ENCODE peak calls at places on chromosomes 2 and 18, in six cellular contexts. One of them, this sample, is unnamed.

GRCh38 chr2:100142393-100142792 is at the start of gene AFF3:
- DNase-seq in colonic mucosa: no peak
- DNase-seq in tibial nerve: no peak
- DNase-seq in heart right ventricle: no peak
- DNase-seq in HL-60: peak; percentile 89
- DNase-seq in heart left ventricle: no peak
- DNase-seq in this sample: no peak

GRCh38 chr2:233997726-233998125 is 52.8 kb upstream of the SPP2 start:
- DNase-seq in heart left ventricle: no peak
- DNase-seq in tibial nerve: no peak
- DNase-seq in colonic mucosa: no peak
- DNase-seq in HL-60: no peak
- DNase-seq in heart right ventricle: no peak
- DNase-seq in this sample: no peak

GRCh38 chr2:155424518-155424917 is 726.0 kb downstream of the KCNJ3 start:
- DNase-seq in colonic mucosa: no peak
- DNase-seq in heart left ventricle: no peak
- DNase-seq in tibial nerve: no peak
- DNase-seq in HL-60: no peak
- DNase-seq in heart right ventricle: no peak
- DNase-seq in this sample: no peak

GRCh38 chr2:201813996-201814845 is 7.9 kb downstream of the CDK15 start:
- DNase-seq in heart left ventricle: no peak
- DNase-seq in HL-60: no peak
- DNase-seq in heart right ventricle: no peak
- DNase-seq in tibial nerve: no peak
- DNase-seq in colonic mucosa: no peak
- DNase-seq in this sample: no peak

GRCh38 chr2:43363086-43363485 is 136.7 kb upstream of the ZFP36L2 start:
- DNase-seq in heart left ventricle: no peak
- DNase-seq in tibial nerve: no peak
- DNase-seq in colonic mucosa: no peak
- DNase-seq in heart right ventricle: no peak
- DNase-seq in HL-60: no peak
- DNase-seq in this sample: no peak

GRCh38 chr2:24632175-24632574 is 141.1 kb downstream of the NCOA1 start:
- DNase-seq in HL-60: no peak
- DNase-seq in tibial nerve: no peak
- DNase-seq in colonic mucosa: no peak
- DNase-seq in heart right ventricle: no peak
- DNase-seq in heart left ventricle: no peak
- DNase-seq in this sample: no peak

GRCh38 chr2:67394734-67395133 is 2.4 kb upstream of the ETAA1 start:
- DNase-seq in heart left ventricle: no peak
- DNase-seq in tibial nerve: no peak
- DNase-seq in colonic mucosa: no peak
- DNase-seq in heart right ventricle: no peak
- DNase-seq in HL-60: no peak
- DNase-seq in this sample: peak; percentile 31

GRCh38 chr2:106094101-106094860 is 99.8 kb downstream of the UXS1 start:
- DNase-seq in tibial nerve: no peak
- DNase-seq in heart right ventricle: no peak
- DNase-seq in heart left ventricle: no peak
- DNase-seq in colonic mucosa: no peak
- DNase-seq in HL-60: no peak
- DNase-seq in this sample: no peak

GRCh38 chr2:234412726-234413125 is 84.2 kb downstream of the ARL4C start:
- DNase-seq in colonic mucosa: peak; percentile 33
- DNase-seq in heart right ventricle: no peak
- DNase-seq in tibial nerve: no peak
- DNase-seq in HL-60: no peak
- DNase-seq in heart left ventricle: no peak
- DNase-seq in this sample: peak; percentile 10

GRCh38 chr2:121142452-121142851 is 142.6 kb downstream of the TFCP2L1 start:
- DNase-seq in heart left ventricle: no peak
- DNase-seq in tibial nerve: no peak
- DNase-seq in colonic mucosa: no peak
- DNase-seq in HL-60: no peak
- DNase-seq in heart right ventricle: no peak
- DNase-seq in this sample: no peak

GRCh38 chr2:222269132-222269531 is 29.7 kb downstream of the PAX3 start:
- DNase-seq in tibial nerve: no peak
- DNase-seq in heart left ventricle: no peak
- DNase-seq in colonic mucosa: no peak
- DNase-seq in HL-60: no peak
- DNase-seq in heart right ventricle: no peak
- DNase-seq in this sample: no peak

GRCh38 chr2:47179325-47179724 is 24.2 kb upstream of the STPG4 start:
- DNase-seq in heart left ventricle: no peak
- DNase-seq in colonic mucosa: peak; percentile 35
- DNase-seq in heart right ventricle: no peak
- DNase-seq in tibial nerve: no peak
- DNase-seq in HL-60: no peak
- DNase-seq in this sample: no peak

GRCh38 chr2:173652311-173652710 is 297.6 kb downstream of the CDCA7 start:
- DNase-seq in heart left ventricle: no peak
- DNase-seq in HL-60: no peak
- DNase-seq in tibial nerve: no peak
- DNase-seq in colonic mucosa: no peak
- DNase-seq in heart right ventricle: no peak
- DNase-seq in this sample: peak; percentile 70

GRCh38 chr2:181120625-181121024 is 140.2 kb downstream of the UBE2E3 start:
- DNase-seq in heart left ventricle: no peak
- DNase-seq in heart right ventricle: no peak
- DNase-seq in colonic mucosa: no peak
- DNase-seq in tibial nerve: no peak
- DNase-seq in HL-60: no peak
- DNase-seq in this sample: no peak

GRCh38 chr18:36950960-36951359 is 122.0 kb downstream of the KIAA1328 start:
- DNase-seq in colonic mucosa: no peak
- DNase-seq in tibial nerve: no peak
- DNase-seq in HL-60: no peak
- DNase-seq in heart left ventricle: no peak
- DNase-seq in heart right ventricle: no peak
- DNase-seq in this sample: no peak

GRCh38 chr2:100285011-100285410 is 37.3 kb downstream of the LONRF2 start:
- DNase-seq in colonic mucosa: no peak
- DNase-seq in tibial nerve: no peak
- DNase-seq in heart right ventricle: no peak
- DNase-seq in HL-60: no peak
- DNase-seq in heart left ventricle: no peak
- DNase-seq in this sample: no peak

GRCh38 chr2:54081574-54081973 is 33.8 kb upstream of the ACYP2 start:
- DNase-seq in heart left ventricle: no peak
- DNase-seq in tibial nerve: no peak
- DNase-seq in colonic mucosa: no peak
- DNase-seq in HL-60: no peak
- DNase-seq in heart right ventricle: no peak
- DNase-seq in this sample: peak; percentile 53

GRCh38 chr2:105373895-105374401 is 24.9 kb downstream of the FHL2 start:
- DNase-seq in tibial nerve: no peak
- DNase-seq in colonic mucosa: no peak
- DNase-seq in heart left ventricle: no peak
- DNase-seq in heart right ventricle: no peak
- DNase-seq in HL-60: no peak
- DNase-seq in this sample: no peak

GRCh38 chr18:66676699-66677098 is 72.8 kb upstream of the CDH19 start:
- DNase-seq in heart left ventricle: no peak
- DNase-seq in tibial nerve: no peak
- DNase-seq in HL-60: no peak
- DNase-seq in heart right ventricle: no peak
- DNase-seq in colonic mucosa: no peak
- DNase-seq in this sample: no peak

GRCh38 chr2:144015655-144016245 is 504.2 kb downstream of the ZEB2 start:
- DNase-seq in heart right ventricle: no peak
- DNase-seq in colonic mucosa: no peak
- DNase-seq in heart left ventricle: no peak
- DNase-seq in HL-60: no peak
- DNase-seq in tibial nerve: no peak
- DNase-seq in this sample: peak; percentile 93

GRCh38 chr2:174617713-174618112 is 20.1 kb upstream of the WIPF1 start:
- DNase-seq in tibial nerve: no peak
- DNase-seq in colonic mucosa: no peak
- DNase-seq in HL-60: no peak
- DNase-seq in heart right ventricle: no peak
- DNase-seq in heart left ventricle: no peak
- DNase-seq in this sample: no peak

GRCh38 chr2:95539290-95539689 is 52.5 kb upstream of the TRIM43 start:
- DNase-seq in tibial nerve: no peak
- DNase-seq in heart right ventricle: no peak
- DNase-seq in HL-60: no peak
- DNase-seq in colonic mucosa: no peak
- DNase-seq in heart left ventricle: no peak
- DNase-seq in this sample: no peak

GRCh38 chr2:228688007-228688645 is 506.6 kb upstream of the SPHKAP start:
- DNase-seq in tibial nerve: no peak
- DNase-seq in heart right ventricle: no peak
- DNase-seq in colonic mucosa: no peak
- DNase-seq in heart left ventricle: no peak
- DNase-seq in HL-60: no peak
- DNase-seq in this sample: peak; percentile 40

GRCh38 chr2:147019296-147019695 is 825.5 kb upstream of the ACVR2A start:
- DNase-seq in colonic mucosa: no peak
- DNase-seq in heart left ventricle: no peak
- DNase-seq in heart right ventricle: no peak
- DNase-seq in tibial nerve: no peak
- DNase-seq in HL-60: no peak
- DNase-seq in this sample: no peak

GRCh38 chr2:147008481-147008880 is 836.3 kb upstream of the ACVR2A start:
- DNase-seq in tibial nerve: no peak
- DNase-seq in heart right ventricle: no peak
- DNase-seq in colonic mucosa: no peak
- DNase-seq in heart left ventricle: no peak
- DNase-seq in HL-60: no peak
- DNase-seq in this sample: no peak

GRCh38 chr2:147017976-147018645 is 826.7 kb upstream of the ACVR2A start:
- DNase-seq in tibial nerve: no peak
- DNase-seq in HL-60: no peak
- DNase-seq in heart right ventricle: no peak
- DNase-seq in heart left ventricle: no peak
- DNase-seq in colonic mucosa: no peak
- DNase-seq in this sample: no peak

GRCh38 chr2:147013696-147014392 is 831.0 kb upstream of the ACVR2A start:
- DNase-seq in colonic mucosa: no peak
- DNase-seq in tibial nerve: no peak
- DNase-seq in heart right ventricle: no peak
- DNase-seq in HL-60: no peak
- DNase-seq in heart left ventricle: no peak
- DNase-seq in this sample: no peak
- H3K4me3 ChIP-seq in colonic mucosa: no peak overlapping the region
- H3K4me3 ChIP-seq in tibial nerve: no peak overlapping the region
- H3K4me3 ChIP-seq in heart right ventricle: no peak overlapping the region
- H3K4me3 ChIP-seq in HL-60: no peak overlapping the region
- H3K4me3 ChIP-seq in heart left ventricle: no peak overlapping the region
- H3K4me3 ChIP-seq in this sample: no peak overlapping the region

GRCh38 chr18:7066965-7067555 is 50.5 kb downstream of the LAMA1 start:
- DNase-seq in heart right ventricle: no peak
- DNase-seq in heart left ventricle: no peak
- DNase-seq in tibial nerve: no peak
- DNase-seq in colonic mucosa: no peak
- DNase-seq in HL-60: no peak
- DNase-seq in this sample: no peak

GRCh38 chr18:7065736-7066135 is 51.9 kb downstream of the LAMA1 start:
- DNase-seq in HL-60: no peak
- DNase-seq in heart right ventricle: no peak
- DNase-seq in heart left ventricle: no peak
- DNase-seq in tibial nerve: no peak
- DNase-seq in colonic mucosa: no peak
- DNase-seq in this sample: no peak

GRCh38 chr18:7070466-7070865 is 47.1 kb downstream of the LAMA1 start:
- DNase-seq in heart left ventricle: no peak
- DNase-seq in colonic mucosa: no peak
- DNase-seq in HL-60: no peak
- DNase-seq in tibial nerve: no peak
- DNase-seq in heart right ventricle: no peak
- DNase-seq in this sample: no peak

GRCh38 chr18:7071600-7071999 is 46.0 kb downstream of the LAMA1 start:
- DNase-seq in heart left ventricle: no peak
- DNase-seq in HL-60: no peak
- DNase-seq in colonic mucosa: no peak
- DNase-seq in tibial nerve: no peak
- DNase-seq in heart right ventricle: no peak
- DNase-seq in this sample: no peak

DNA sequence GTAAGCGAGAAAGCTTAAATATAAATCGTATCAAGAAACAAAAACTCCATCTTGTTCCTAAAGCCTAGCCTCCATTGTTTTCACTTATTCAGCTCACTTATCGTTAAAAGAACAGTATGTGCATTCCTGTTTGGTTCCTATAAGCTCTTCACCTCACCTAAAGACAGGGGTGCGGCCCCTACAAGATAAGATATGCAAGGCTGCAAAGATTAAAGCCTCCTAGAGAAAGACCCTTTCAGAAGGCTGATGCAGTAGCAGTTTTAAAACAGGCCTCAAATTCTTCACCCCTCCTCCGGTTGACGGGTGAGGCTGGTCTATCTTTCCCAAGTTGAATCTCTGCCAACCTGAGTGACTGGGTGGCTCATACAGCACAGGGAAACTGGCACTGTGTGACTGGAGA is 48.4 kb downstream of the LAMA1 start:
- DNase-seq in tibial nerve: no peak
- DNase-seq in heart left ventricle: no peak
- DNase-seq in HL-60: no peak
- DNase-seq in colonic mucosa: no peak
- DNase-seq in heart right ventricle: no peak
- DNase-seq in this sample: no peak
- H3K27ac ChIP-seq in tibial nerve: no peak overlapping the region
- H3K27ac ChIP-seq in heart left ventricle: no peak overlapping the region
- H3K27ac ChIP-seq in HL-60: no peak overlapping the region
- H3K27ac ChIP-seq in colonic mucosa: no peak overlapping the region
- H3K27ac ChIP-seq in heart right ventricle: no peak overlapping the region
- H3K27ac ChIP-seq in this sample: peak overlapping the region; percentile 47

GRCh38 chr2:7060602-7061435 is 143.6 kb downstream of the RNF144A start:
- DNase-seq in heart right ventricle: no peak
- DNase-seq in colonic mucosa: no peak
- DNase-seq in HL-60: no peak
- DNase-seq in heart left ventricle: no peak
- DNase-seq in tibial nerve: no peak
- DNase-seq in this sample: no peak
- TF ChIP-seq CTCF in heart right ventricle: no peak
- TF ChIP-seq CTCF in colonic mucosa: no peak
- TF ChIP-seq CTCF in HL-60: no peak
- TF ChIP-seq CTCF in heart left ventricle: no peak
- TF ChIP-seq CTCF in tibial nerve: no peak
- TF ChIP-seq CTCF in this sample: no peak

DNA sequence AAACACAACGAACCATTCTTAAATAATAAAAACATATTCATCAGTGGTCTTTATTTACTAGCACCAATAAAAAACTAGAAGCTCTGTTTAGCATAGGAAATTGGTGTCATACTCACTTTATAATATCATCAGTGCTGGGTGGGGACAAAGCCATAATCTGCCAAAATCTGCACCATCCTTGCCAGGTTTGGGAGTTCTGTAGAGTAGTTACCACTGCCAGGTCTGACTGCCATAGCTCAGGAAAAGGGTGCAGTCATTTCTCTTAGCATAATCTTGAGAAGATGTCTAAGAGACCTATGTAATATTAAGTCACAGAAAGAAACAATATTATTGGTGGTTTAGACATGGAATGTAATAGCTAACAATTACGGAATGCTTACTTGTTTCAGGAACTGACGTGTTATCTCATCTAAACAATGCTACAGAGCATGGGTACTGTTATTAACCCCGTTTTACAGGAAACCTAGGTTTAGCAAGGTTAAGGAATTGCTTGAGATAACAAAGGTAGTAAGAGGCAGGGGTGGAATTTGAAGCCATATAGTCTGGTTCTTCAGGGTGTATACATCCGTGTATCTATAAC is 1.6 kb upstream of the MARCHF7 start:
- DNase-seq in heart right ventricle: no peak
- DNase-seq in heart left ventricle: no peak
- DNase-seq in HL-60: no peak
- DNase-seq in tibial nerve: no peak
- DNase-seq in colonic mucosa: no peak
- DNase-seq in this sample: peak; percentile 39
- H3K4me3 ChIP-seq in heart right ventricle: no peak overlapping the region
- H3K4me3 ChIP-seq in heart left ventricle: peak overlapping the region; percentile 70
- H3K4me3 ChIP-seq in HL-60: no peak overlapping the region
- H3K4me3 ChIP-seq in tibial nerve: no peak overlapping the region
- H3K4me3 ChIP-seq in colonic mucosa: no peak overlapping the region
- H3K4me3 ChIP-seq in this sample: no peak overlapping the region